ENCODE peak calls at places on chromosomes 13 and 19, in four cellular contexts. L is NCI-H524 treated with DMSO at 0.1 percent for 48 hours; A is activated CD4-positive, alpha-beta T cell treated with anti-CD3 and anti-CD28 coated beads, Interleukin-2, amount 50 U/mL, for 24 hours; T is CD4-positive, alpha-beta T cell. D is an unnamed sample.
A peak's percentile ranks its signal among the peaks of the same experiment; 100 is the strongest.

GRCh38 chr13:73730014-73730413 is 404.2 kb downstream of the KLF12 start:
- DNase-seq in L (no peak), A (no peak), T (no peak), D (no peak)

GRCh38 chr13:32246468-32246867 is 68.7 kb downstream of the ZAR1L start:
- DNase-seq in L (peak; percentile 38), A (peak; percentile 32), T (no peak), D (no peak)

GRCh38 chr13:114128624-114129522 is 3.5 kb downstream of the RASA3 start:
- DNase-seq in L (no peak), A (peak; percentile 92), T (peak; percentile 84), D (peak; percentile 20)

GRCh38 chr19:29439688-29440550 is 85.9 kb upstream of the VSTM2B start:
- DNase-seq in L (no peak), A (no peak), T (no peak), D (no peak)

GRCh38 chr13:49953560-49953959 is 17.4 kb upstream of the SPRYD7 start:
- DNase-seq in L (no peak), A (no peak), T (no peak), D (no peak)

GRCh38 chr13:43132228-43132627 is 108.8 kb downstream of the DNAJC15 start:
- DNase-seq in L (no peak), A (no peak), T (no peak), D (no peak)

GRCh38 chr19:41703602-41704293 is 4.7 kb upstream of the CEACAM5 start:
- DNase-seq in L (no peak), A (no peak), T (no peak), D (no peak)

GRCh38 chr13:66492479-66492878 is 737.7 kb downstream of the PCDH9 start:
- DNase-seq in L (no peak), A (no peak), T (no peak), D (no peak)

GRCh38 chr19:18233224-18233825 is 7.1 kb upstream of the PDE4C start:
- DNase-seq in L (no peak), A (peak; percentile 23), T (peak; percentile 30), D (no peak)

GRCh38 chr13:89255844-89256406 is 1584.8 kb downstream of the SLITRK5 start:
- DNase-seq in L (no peak), A (no peak), T (no peak), D (no peak)

GRCh38 chr13:23806874-23807522 is 82.2 kb downstream of the MIPEP start:
- DNase-seq in L (no peak), A (no peak), T (no peak), D (no peak)

GRCh38 chr19:34298891-34299510 is 44.6 kb downstream of the GARRE1 start:
- DNase-seq in L (no peak), A (no peak), T (no peak), D (no peak)

GRCh38 chr19:18007939-18008673 is at the start of gene ARRDC2:
- DNase-seq in L (peak; percentile 58), A (peak; percentile 84), T (peak; percentile 84), D (peak; percentile 97)

GRCh38 chr19:18156841-18157464 is 4.0 kb downstream of the PIK3R2 start:
- DNase-seq in L (peak; percentile 91), A (no peak), T (no peak), D (peak; percentile 56)

GRCh38 chr13:88958821-88959220 is 1287.7 kb downstream of the SLITRK5 start:
- DNase-seq in L (no peak), A (no peak), T (no peak), D (no peak)

GRCh38 chr13:91085127-91085526 is 262.4 kb upstream of the MIR17HG start:
- DNase-seq in L (no peak), A (no peak), T (no peak), D (no peak)

GRCh38 chr13:101447852-101448251 is 4.6 kb upstream of the ITGBL1 start:
- DNase-seq in L (no peak), A (no peak), T (no peak), D (no peak)

GRCh38 chr13:34695063-34695462 is 247.0 kb upstream of the NBEA start:
- DNase-seq in L (no peak), A (no peak), T (no peak), D (no peak)